ENCODE peak calls at places on chromosome 21, in five cellular contexts. L, M, R, Z and K are unnamed samples.

GRCh38 chr21:41678016-41678935 is 88.6 kb downstream of the RIPK4 start:
- DNase-seq in L (no peak), M (no peak), R (no peak), Z (peak), K (peak)

GRCh38 chr21:31351973-31352372 is 7.9 kb upstream of the TIAM1 start:
- DNase-seq in L (no peak), M (no peak), R (no peak), Z (peak), K (no peak)

GRCh38 chr21:45363921-45364463 is 41.0 kb upstream of the COL18A1 start:
- DNase-seq in L (peak), M (peak), R (peak), Z (peak), K (peak)

GRCh38 chr21:38095220-38095619 is 161.6 kb upstream of the KCNJ15 start:
- DNase-seq in L (no peak), M (peak), R (no peak), Z (peak), K (no peak)

GRCh38 chr21:37461494-37461893 is 94.9 kb downstream of the DYRK1A start:
- DNase-seq in L (no peak), M (peak), R (no peak), Z (no peak), K (no peak)

GRCh38 chr21:37535672-37536071 is 169.1 kb downstream of the DYRK1A start:
- DNase-seq in L (no peak), M (no peak), R (no peak), Z (no peak), K (no peak)

GRCh38 chr21:15520811-15521643 is 208.8 kb upstream of the USP25 start:
- DNase-seq in L (no peak), M (peak), R (no peak), Z (no peak), K (no peak)

GRCh38 chr21:39633770-39634181 is 21.0 kb downstream of the B3GALT5 start:
- DNase-seq in L (peak), M (peak), R (no peak), Z (peak), K (peak)

GRCh38 chr21:31184462-31184861 is 146.2 kb upstream of the KRTAP19-8 start:
- DNase-seq in L (no peak), M (no peak), R (no peak), Z (no peak), K (no peak)

GRCh38 chr21:42569732-42570301 is 56.2 kb downstream of the SLC37A1 start:
- DNase-seq in L (no peak), M (no peak), R (no peak), Z (no peak), K (no peak)